ENCODE peak calls at places on chromosome 4, in four cellular contexts. S, E, B and H are unnamed samples.

GRCh38 chr4:138178566-138178965 is 63.6 kb downstream of the SLC7A11 start:
- DNase-seq in S (no peak), E (no peak), B (no peak), H (no peak)

GRCh38 chr4:102725229-102725628 is 35.5 kb downstream of the MANBA start:
- DNase-seq in S (no peak), E (no peak), B (no peak), H (no peak)

GRCh38 chr4:151432654-151433053 is 23.7 kb downstream of the FHIP1A start:
- DNase-seq in S (no peak), E (no peak), B (no peak), H (no peak)

GRCh38 chr4:66062044-66062443 is 391.8 kb upstream of the EPHA5 start:
- DNase-seq in S (no peak), E (no peak), B (no peak), H (no peak)

GRCh38 chr4:73309211-73309610 is 50.6 kb upstream of the ANKRD17 start:
- DNase-seq in S (no peak), E (no peak), B (no peak), H (no peak)

GRCh38 chr4:92677805-92678204 is 374.0 kb downstream of the GRID2 start:
- DNase-seq in S (no peak), E (no peak), B (no peak), H (no peak)

GRCh38 chr4:19095491-19096046 is 1074.0 kb upstream of the LCORL start:
- DNase-seq in S (no peak), E (no peak), B (no peak), H (no peak)

GRCh38 chr4:108571027-108571569 is 49.3 kb upstream of the RPL34 start:
- DNase-seq in S (no peak), E (no peak), B (no peak), H (no peak)

GRCh38 chr4:82905205-82905604 is 4.7 kb downstream of the THAP9 start:
- DNase-seq in S (no peak), E (no peak), B (no peak), H (no peak)

GRCh38 chr4:159867673-159868072 is 764.8 kb downstream of the RAPGEF2 start:
- DNase-seq in S (no peak), E (no peak), B (no peak), H (no peak)

GRCh38 chr4:41433361-41433760 is 104.6 kb upstream of the LIMCH1 start:
- DNase-seq in S (no peak), E (no peak), B (no peak), H (no peak)

GRCh38 chr4:54213812-54214211 is 15.3 kb upstream of the PDGFRA start:
- DNase-seq in S (no peak), E (no peak), B (no peak), H (no peak)

GRCh38 chr4:59729321-59729720 is 1470.8 kb upstream of the ADGRL3 start:
- DNase-seq in S (no peak), E (no peak), B (no peak), H (no peak)

GRCh38 chr4:174012135-174012923 is 271.1 kb downstream of the FBXO8 start:
- DNase-seq in S (no peak), E (no peak), B (no peak), H (no peak)

GRCh38 chr4:105133976-105134375 is 12.7 kb upstream of the TET2 start:
- DNase-seq in S (no peak), E (no peak), B (no peak), H (no peak)

GRCh38 chr4:169246957-169247396 is 23.8 kb downstream of the SH3RF1 start:
- DNase-seq in S (no peak), E (no peak), B (no peak), H (no peak)

GRCh38 chr4:158769175-158769831 is 477 bp downstream of the FNIP2 start:
- DNase-seq in S (no peak), E (peak; percentile 42), B (peak; percentile 80), H (no peak)

GRCh38 chr4:26028793-26029511 is 114.9 kb downstream of the SMIM20 start:
- DNase-seq in S (peak; percentile 65), E (peak; percentile 75), B (peak; percentile 97), H (no peak)

GRCh38 chr4:3836802-3837601 is 70.8 kb downstream of the ADRA2C start:
- DNase-seq in S (no peak), E (no peak), B (peak; percentile 95), H (no peak)

GRCh38 chr4:128979934-128980333 is 113.4 kb downstream of the SCLT1 start:
- DNase-seq in S (no peak), E (no peak), B (no peak), H (peak; percentile 62)

GRCh38 chr4:108685036-108685686 is 34.8 kb downstream of the OSTC start:
- DNase-seq in S (no peak), E (no peak), B (no peak), H (no peak)

DNA sequence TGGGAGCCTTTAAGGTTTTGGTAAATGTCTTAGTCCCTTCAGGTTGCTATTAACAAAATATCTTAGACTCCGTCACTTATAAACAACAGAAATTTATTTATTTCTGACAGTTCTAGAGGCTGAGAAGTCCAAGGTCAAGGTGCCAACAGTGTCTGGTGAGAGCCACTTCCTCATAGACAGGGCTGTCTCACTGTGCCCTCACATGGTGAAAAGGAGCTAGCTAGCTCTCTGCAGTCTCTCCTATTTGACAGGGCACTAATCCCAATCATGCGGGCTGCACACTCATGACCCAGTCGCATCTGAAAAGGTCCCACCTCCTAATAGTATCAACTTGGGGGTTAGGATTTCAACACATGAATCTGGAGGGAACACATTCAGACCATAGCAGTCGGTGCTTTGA is 63.4 kb upstream of the KLF3 start:
- DNase-seq in S (no peak), E (no peak), B (no peak), H (no peak)
- TF ChIP-seq CTCF in S (no peak), E (no peak), B (no peak), H (no peak)

GRCh38 chr4:8012517-8012916 is 72.9 kb upstream of the AFAP1 start:
- DNase-seq in S (no peak), E (no peak), B (no peak), H (no peak)

GRCh38 chr4:8016527-8016926 is 76.9 kb upstream of the AFAP1 start:
- DNase-seq in S (no peak), E (no peak), B (no peak), H (no peak)

GRCh38 chr4:8013976-8014726 is 74.5 kb upstream of the AFAP1 start:
- DNase-seq in S (no peak), E (no peak), B (no peak), H (no peak)

GRCh38 chr4:8019396-8020365 is 80.0 kb upstream of the AFAP1 start:
- DNase-seq in S (no peak), E (no peak), B (peak; percentile 81), H (no peak)

GRCh38 chr4:8015512-8015911 is 75.9 kb upstream of the AFAP1 start:
- DNase-seq in S (no peak), E (no peak), B (no peak), H (no peak)
- H3K4me3 ChIP-seq in S (no peak overlapping the region), E (no peak overlapping the region), B (no peak overlapping the region), H (peak overlapping the region; percentile 24)

GRCh38 chr4:187739771-187740170 is 255.8 kb upstream of the ZFP42 start:
- DNase-seq in S (no peak), E (no peak), B (no peak), H (no peak)

DNA sequence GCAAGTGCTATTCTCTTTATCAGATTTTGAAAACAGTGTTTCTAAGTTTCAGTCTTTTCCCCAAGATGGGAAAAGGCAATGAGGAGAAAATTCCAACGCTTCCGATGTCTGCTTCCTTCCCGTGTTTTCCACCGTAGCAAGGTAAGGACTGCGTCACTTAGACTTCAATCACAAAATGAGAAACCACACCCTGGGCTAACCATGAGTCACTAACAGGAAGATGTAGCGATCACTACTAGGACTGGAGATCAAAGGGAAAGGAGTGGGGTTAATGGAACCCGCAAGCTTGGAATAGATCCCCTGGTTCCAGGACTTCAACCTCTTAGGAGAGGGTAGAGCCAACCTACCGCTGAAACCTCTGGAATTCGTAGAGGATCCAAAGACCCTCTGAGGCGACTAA is 250.7 kb upstream of the ZFP42 start:
- DNase-seq in S (no peak), E (no peak), B (no peak), H (no peak)
- TF ChIP-seq CTCF in S (no peak), E (no peak), B (no peak), H (no peak)

DNA sequence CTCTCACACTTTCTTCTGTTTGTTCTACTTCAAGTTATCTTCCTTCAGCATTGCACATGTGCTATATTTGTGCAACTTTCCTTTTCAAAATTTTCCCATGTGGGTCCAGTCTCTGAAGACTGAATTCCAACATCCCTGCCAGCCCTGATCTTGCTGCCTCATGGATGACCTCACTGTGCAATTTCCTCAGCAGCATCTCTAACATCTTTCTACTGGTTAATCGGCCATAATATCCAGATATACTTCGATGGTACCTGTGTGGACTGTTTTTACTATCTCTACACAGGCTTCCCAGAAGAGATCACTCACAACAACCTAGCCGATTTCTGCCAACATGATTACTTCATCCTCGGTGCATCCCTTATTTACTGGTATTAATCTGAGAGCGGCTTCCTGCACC is 41.5 kb downstream of the GPM6A start:
- DNase-seq in S (no peak), E (no peak), B (no peak), H (no peak)
- H3K4me3 ChIP-seq in S (no peak overlapping the region), E (peak overlapping the region; percentile 18), B (no peak overlapping the region), H (peak overlapping the region; percentile 30)

GRCh38 chr4:76758290-76758882 is 139.6 kb downstream of the SOWAHB start:
- DNase-seq in S (peak; percentile 35), E (no peak), B (no peak), H (no peak)
- TF ChIP-seq CTCF in S (peak; percentile 55), E (peak; percentile 82), B (peak; percentile 90), H (peak; percentile 69)